ENCODE peak calls at places on chromosomes 5 and 9, in five cellular contexts. One of them, this sample, is unnamed.

GRCh38 chr5:32935292-32935691 is 224.2 kb downstream of the NPR3 start:
- DNase-seq in amniotic stem cell: no peak
- DNase-seq in AG08396: no peak
- DNase-seq in T-cell: no peak
- DNase-seq in GM12865: no peak
- DNase-seq in this sample: no peak

GRCh38 chr9:84146893-84147705 is 166.5 kb downstream of the RMI1 start:
- DNase-seq in amniotic stem cell: no peak
- DNase-seq in AG08396: no peak
- DNase-seq in T-cell: no peak
- DNase-seq in GM12865: no peak
- DNase-seq in this sample: peak; percentile 5

GRCh38 chr9:130305381-130305780 is 39.8 kb downstream of the HMCN2 start:
- DNase-seq in amniotic stem cell: no peak
- DNase-seq in AG08396: no peak
- DNase-seq in T-cell: no peak
- DNase-seq in GM12865: no peak
- DNase-seq in this sample: no peak

GRCh38 chr9:71637433-71637832 is 130.9 kb downstream of the CEMIP2 start:
- DNase-seq in amniotic stem cell: no peak
- DNase-seq in AG08396: no peak
- DNase-seq in T-cell: no peak
- DNase-seq in GM12865: no peak
- DNase-seq in this sample: no peak

GRCh38 chr9:70136632-70137031 is 93.0 kb downstream of the MAMDC2 start:
- DNase-seq in amniotic stem cell: no peak
- DNase-seq in AG08396: no peak
- DNase-seq in T-cell: no peak
- DNase-seq in GM12865: no peak
- DNase-seq in this sample: no peak

GRCh38 chr9:123645126-123645525 is 284.8 kb downstream of the DENND1A start:
- DNase-seq in amniotic stem cell: no peak
- DNase-seq in AG08396: no peak
- DNase-seq in T-cell: no peak
- DNase-seq in GM12865: no peak
- DNase-seq in this sample: no peak

GRCh38 chr9:113349434-113350337 is at the start of gene BSPRY:
- DNase-seq in amniotic stem cell: no peak
- DNase-seq in AG08396: peak; percentile 37
- DNase-seq in T-cell: peak; percentile 34
- DNase-seq in GM12865: no peak
- DNase-seq in this sample: no peak

GRCh38 chr9:125805057-125805456 is 57.9 kb downstream of the PBX3 start:
- DNase-seq in amniotic stem cell: no peak
- DNase-seq in AG08396: peak; percentile 60
- DNase-seq in T-cell: no peak
- DNase-seq in GM12865: no peak
- DNase-seq in this sample: no peak

GRCh38 chr9:33524431-33524947 is 438 bp downstream of the ANKRD18B start:
- DNase-seq in amniotic stem cell: no peak
- DNase-seq in AG08396: no peak
- DNase-seq in T-cell: no peak
- DNase-seq in GM12865: no peak
- DNase-seq in this sample: no peak

This sample was measured in SJSA1.